ENCODE peak calls at places on chromosome 4, in seven cellular contexts. U, G, S, K, F, E and Y are unnamed samples.

GRCh38 chr4:127698789-127699200 is 31.4 kb upstream of the SLC25A31 start:
- DNase-seq in U (peak; percentile 42), G (peak; percentile 66), E (peak; percentile 81), S (no peak), K (no peak), F (no peak), Y (peak; percentile 34)

GRCh38 chr4:53321151-53321987 is 44.5 kb downstream of the SCFD2 start:
- DNase-seq in F (no peak), U (peak; percentile 81), K (no peak), S (no peak), G (peak; percentile 86), E (peak; percentile 26), Y (no peak)

GRCh38 chr4:151408630-151409469 is at the start of gene FHIP1A:
- DNase-seq in U (peak; percentile 30), G (peak; percentile 53), E (peak; percentile 93), S (peak; percentile 52), K (peak; percentile 67), F (peak; percentile 70), Y (peak; percentile 39)

GRCh38 chr4:3352918-3353594 is 60.2 kb downstream of the RGS12 start:
- DNase-seq in S (no peak), G (no peak), F (no peak), K (no peak), E (no peak), U (no peak), Y (no peak)

GRCh38 chr4:105966046-105966445 is 70.8 kb downstream of the NPNT start:
- DNase-seq in F (no peak), G (peak; percentile 52), K (no peak), S (no peak), U (peak; percentile 19), E (no peak), Y (no peak)

GRCh38 chr4:168528131-168528949 is 31.5 kb downstream of the PALLD start:
- DNase-seq in S (no peak), U (peak; percentile 65), E (no peak), K (no peak), F (no peak), G (peak; percentile 62), Y (no peak)

GRCh38 chr4:12902735-12903134 is 581.4 kb downstream of the RAB28 start:
- DNase-seq in U (no peak), E (no peak), S (no peak), K (no peak), G (no peak), F (no peak), Y (no peak)

GRCh38 chr4:17781072-17781830 is at the start of gene FAM184B:
- DNase-seq in S (no peak), G (no peak), E (no peak), U (no peak), F (no peak), K (peak; percentile 25), Y (no peak)

GRCh38 chr4:137994858-137995257 is 247.3 kb downstream of the SLC7A11 start:
- DNase-seq in S (no peak), F (no peak), U (no peak), G (peak; percentile 55), E (no peak), K (no peak), Y (no peak)